ENCODE peak calls at places on chromosome 6, in six cellular contexts. L is ovary, T is body of pancreas, R is stomach, M is GM12891, W is HCT116. H is an unnamed sample.

GRCh38 chr6:109498049-109498448 is 15.0 kb upstream of the ZBTB24 start:
- DNase-seq in M (no peak), T (no peak), R (no peak), W (no peak), L (no peak), H (no peak)

GRCh38 chr6:5730586-5731263 is 276.0 kb downstream of the NRN1 start:
- DNase-seq in L (no peak), T (no peak), R (no peak), M (no peak), W (no peak), H (no peak)

GRCh38 chr6:90227165-90227564 is 69.5 kb downstream of the BACH2 start:
- DNase-seq in R (no peak), W (no peak), L (no peak), T (no peak), M (no peak), H (no peak)

GRCh38 chr6:20631525-20631924 is 97.3 kb downstream of the CDKAL1 start:
- DNase-seq in L (no peak), R (no peak), W (no peak), T (no peak), M (no peak), H (no peak)

GRCh38 chr6:68740828-68741500 is 105.9 kb downstream of the ADGRB3 start:
- DNase-seq in T (no peak), W (no peak), R (no peak), M (no peak), L (no peak), H (no peak)

GRCh38 chr6:99521557-99522286 is 6.5 kb upstream of the USP45 start:
- DNase-seq in W (no peak), T (peak; percentile 16), L (peak; percentile 38), M (no peak), R (no peak), H (no peak)

GRCh38 chr6:85403331-85404015 is 46.4 kb upstream of the NT5E start:
- DNase-seq in T (no peak), R (no peak), M (no peak), W (no peak), L (no peak), H (no peak)

GRCh38 chr6:56490994-56491393 is 151.7 kb downstream of the DST start:
- DNase-seq in M (no peak), R (no peak), L (no peak), T (no peak), W (no peak), H (no peak)

GRCh38 chr6:133895573-133896343 is 6.8 kb downstream of the TCF21 start:
- DNase-seq in M (no peak), T (no peak), R (no peak), W (no peak), L (peak; percentile 59), H (peak; percentile 52)

GRCh38 chr6:134345780-134346179 is 27.9 kb upstream of the SGK1 start:
- DNase-seq in W (no peak), M (no peak), L (peak; percentile 22), T (peak; percentile 15), R (no peak), H (peak; percentile 65)

GRCh38 chr6:41937881-41938574 is 3.6 kb downstream of the CCND3 start:
- DNase-seq in M (no peak), T (no peak), R (no peak), W (no peak), L (peak; percentile 27), H (peak; percentile 43)

DNA sequence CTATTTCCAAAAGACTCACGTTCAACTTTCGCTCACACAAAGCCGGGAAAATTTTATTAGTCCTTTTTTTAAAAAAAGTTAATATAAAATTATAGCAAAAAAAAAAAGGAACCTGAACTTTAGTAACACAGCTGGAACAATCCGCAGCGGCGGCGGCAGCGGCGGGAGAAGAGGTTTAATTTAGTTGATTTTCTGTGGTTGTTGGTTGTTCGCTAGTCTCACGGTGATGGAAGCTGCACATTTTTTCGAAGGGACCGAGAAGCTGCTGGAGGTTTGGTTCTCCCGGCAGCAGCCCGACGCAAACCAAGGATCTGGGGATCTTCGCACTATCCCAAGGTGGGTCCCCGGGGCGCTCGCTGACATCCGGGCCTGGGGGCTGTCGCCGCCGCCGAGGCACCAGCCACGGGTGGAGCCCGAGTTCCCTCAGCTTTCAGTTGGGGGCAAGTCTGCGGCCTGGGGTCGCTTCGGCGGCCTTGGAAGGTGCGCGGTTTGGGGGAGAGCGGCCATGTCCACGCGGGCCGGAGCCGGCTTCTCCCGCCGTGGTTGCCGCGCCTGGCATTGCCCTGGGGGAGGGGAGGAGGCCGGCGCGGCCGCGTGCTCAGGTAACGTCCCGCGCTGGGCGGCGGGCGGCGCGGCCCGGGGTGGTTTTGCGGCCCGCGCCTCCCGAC is 429 bp downstream of the AMD1 start:
- DNase-seq in L (peak; percentile 45), T (peak; percentile 58), M (no peak), R (peak; percentile 68), W (no peak), H (no peak)
- TF ChIP-seq POLR2A in L (no peak), T (no peak), M (no peak), R (no peak), W (no peak), H (no peak)

GRCh38 chr6:43627008-43627825 is 1.8 kb downstream of the GTPBP2 start:
- DNase-seq in W (peak; percentile 78), T (peak; percentile 92), M (no peak), R (peak; percentile 79), L (peak; percentile 77), H (peak; percentile 83)

GRCh38 chr6:43628392-43629103 is 516 bp downstream of the GTPBP2 start:
- DNase-seq in M (peak; percentile 56), T (peak; percentile 53), R (peak; percentile 51), W (peak; percentile 37), L (peak; percentile 59), H (peak; percentile 46)

GRCh38 chr6:43629505-43630300 is 639 bp upstream of the GTPBP2 start:
- DNase-seq in W (peak; percentile 95), T (peak; percentile 98), L (peak; percentile 97), R (peak; percentile 97), M (peak; percentile 90), H (peak; percentile 97)

GRCh38 chr6:43630980-43631619 is 2.0 kb upstream of the GTPBP2 start:
- DNase-seq in T (no peak), R (no peak), L (no peak), M (no peak), W (no peak), H (no peak)

DNA sequence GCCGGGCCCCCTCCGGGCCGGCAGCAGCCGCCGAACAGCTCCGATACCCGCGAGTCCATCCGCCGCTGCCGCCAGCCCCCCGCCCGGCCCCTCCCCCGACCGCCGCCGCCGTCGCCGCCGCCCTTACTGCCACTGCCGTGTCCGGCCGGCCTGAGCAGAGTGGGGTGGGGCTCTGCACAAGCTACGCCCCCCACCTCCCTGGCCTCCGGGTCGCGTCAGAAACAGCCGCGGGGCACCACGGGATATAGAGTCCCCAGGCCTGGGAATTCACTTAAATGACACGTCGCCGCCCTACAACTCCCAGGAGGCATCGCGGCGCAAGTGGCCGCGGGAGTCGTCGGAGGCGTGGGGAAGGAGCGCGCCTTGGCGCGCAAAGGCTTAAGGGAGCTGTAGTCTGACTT is at the start of gene GTPBP2:
- DNase-seq in M (peak; percentile 95), R (peak; percentile 99), W (peak; percentile 97), L (peak; percentile 99), T (peak; percentile 99), H (peak; percentile 100)
- TF ChIP-seq POLR2A in M (no peak), R (no peak), W (no peak), L (no peak), T (no peak), H (no peak)

GRCh38 chr6:37893262-37893661 is 73.7 kb downstream of the ZFAND3 start:
- DNase-seq in M (no peak), L (no peak), R (no peak), T (no peak), W (no peak), H (no peak)
- TF ChIP-seq POLR2A in M (no peak), L (no peak), R (no peak), T (no peak), W (no peak), H (no peak)

DNA sequence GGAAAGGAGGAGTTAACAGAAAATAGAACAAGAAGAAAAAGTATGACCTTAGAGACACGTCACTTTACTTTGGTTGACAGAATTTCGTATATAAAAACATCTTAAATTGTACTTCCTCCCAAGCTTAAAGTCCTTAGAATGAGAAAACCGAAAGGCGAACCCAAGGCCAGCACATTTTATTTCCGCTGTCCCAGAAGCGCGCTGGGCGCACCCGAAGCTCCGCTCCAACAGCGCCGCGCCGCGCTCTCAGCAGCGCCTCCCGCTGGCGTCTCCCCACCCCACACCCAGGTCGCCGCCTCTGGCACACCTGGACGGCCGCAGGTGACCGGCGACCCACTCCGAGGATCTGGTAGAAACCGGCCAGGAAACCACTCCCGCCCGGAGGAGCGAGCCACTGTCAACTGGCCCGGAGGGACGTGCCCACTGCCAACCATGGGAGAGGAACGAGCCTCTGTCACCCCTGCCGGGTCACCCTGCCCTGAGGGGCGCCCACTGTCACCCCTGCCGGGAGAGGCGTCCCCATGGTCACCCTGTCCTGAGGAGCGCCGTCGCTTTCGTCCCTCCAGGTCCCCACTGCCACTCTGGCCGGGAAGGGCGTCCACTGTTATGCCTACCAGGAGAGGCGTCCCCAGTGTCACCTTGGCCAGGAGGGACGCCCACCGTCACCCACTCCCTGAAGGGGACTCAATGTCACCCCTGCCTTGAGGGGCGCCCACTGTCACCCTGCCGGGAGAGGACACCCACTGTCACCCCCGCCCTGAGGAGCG is 824 bp downstream of the MPC1 start:
- DNase-seq in L (peak; percentile 53), R (peak; percentile 92), M (peak; percentile 48), W (peak; percentile 45), T (peak; percentile 91), H (peak; percentile 75)
- TF ChIP-seq POLR2A in L (no peak), R (no peak), M (peak; percentile 1), W (no peak), T (peak; percentile 91), H (no peak)

GRCh38 chr6:108005961-108006360 is 48.0 kb upstream of the SEC63 start:
- DNase-seq in T (no peak), R (no peak), L (no peak), W (no peak), M (no peak), H (no peak)

GRCh38 chr6:108001696-108002231 is 43.8 kb upstream of the SEC63 start:
- DNase-seq in W (no peak), L (no peak), M (no peak), R (no peak), T (no peak), H (no peak)

GRCh38 chr6:108004861-108005260 is 46.9 kb upstream of the SEC63 start:
- DNase-seq in T (no peak), W (no peak), R (no peak), M (no peak), L (no peak), H (no peak)

GRCh38 chr6:107999341-107999740 is 41.3 kb upstream of the SEC63 start:
- DNase-seq in T (no peak), R (no peak), M (no peak), L (no peak), W (no peak), H (no peak)

GRCh38 chr6:108002365-108003221 is 44.6 kb upstream of the SEC63 start:
- DNase-seq in M (no peak), T (peak; percentile 75), L (no peak), R (peak; percentile 31), W (no peak), H (no peak)
- TF ChIP-seq POLR2A in M (no peak), T (no peak), L (no peak), R (no peak), W (no peak), H (no peak)

DNA sequence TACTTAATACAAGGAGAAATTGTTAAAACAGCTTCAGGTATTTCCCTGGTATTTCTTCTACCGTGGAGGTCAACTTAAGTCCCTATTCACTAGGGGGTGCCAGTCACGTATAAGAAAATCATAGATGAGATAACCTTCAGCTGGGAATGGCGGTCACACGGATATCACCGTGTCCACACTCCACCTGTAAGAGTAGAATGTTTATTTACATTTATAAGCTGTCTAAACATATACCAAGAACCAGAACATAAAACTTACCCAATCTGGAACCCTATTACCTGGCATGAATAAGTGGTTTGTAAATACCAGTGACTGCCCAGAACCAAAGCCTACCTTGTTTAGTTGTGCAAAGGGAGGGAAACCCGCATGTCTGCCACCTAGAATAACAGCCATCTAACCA is 1.9 kb upstream of the ELOVL4 start:
- DNase-seq in T (peak; percentile 62), L (peak; percentile 33), M (no peak), R (peak; percentile 79), W (peak; percentile 85), H (no peak)
- TF ChIP-seq POLR2A in T (no peak), L (no peak), M (no peak), R (no peak), W (no peak), H (no peak)

H was measured in heart left ventricle.